ENCODE peak calls at places on chromosomes 12 and 14, in seven cellular contexts. One of them, this sample, is unnamed.

GRCh38 chr12:117018276-117018675 is 80.9 kb downstream of the TESC start:
- DNase-seq in stimulated activated CD8-positive, alpha-beta memory T cell treated with anti-CD3 and anti-CD28 coated beads, Interleukin-2, amount 100 ng/mL, for 1 hour: no peak
- DNase-seq in G401: peak; percentile 37
- DNase-seq in Kasumi-1: no peak
- DNase-seq in T-helper 17 cell: no peak
- DNase-seq in lung: no peak
- DNase-seq in GM18507: no peak
- DNase-seq in this sample: no peak

GRCh38 chr14:103502877-103503276 is 19.8 kb downstream of the CKB start:
- DNase-seq in lung: no peak
- DNase-seq in G401: no peak
- DNase-seq in Kasumi-1: no peak
- DNase-seq in stimulated activated CD8-positive, alpha-beta memory T cell treated with anti-CD3 and anti-CD28 coated beads, Interleukin-2, amount 100 ng/mL, for 1 hour: no peak
- DNase-seq in GM18507: no peak
- DNase-seq in T-helper 17 cell: no peak
- DNase-seq in this sample: no peak

GRCh38 chr14:104290756-104291122 is 152.4 kb downstream of the KIF26A start:
- DNase-seq in lung: no peak
- DNase-seq in GM18507: no peak
- DNase-seq in stimulated activated CD8-positive, alpha-beta memory T cell treated with anti-CD3 and anti-CD28 coated beads, Interleukin-2, amount 100 ng/mL, for 1 hour: no peak
- DNase-seq in T-helper 17 cell: no peak
- DNase-seq in Kasumi-1: no peak
- DNase-seq in G401: no peak
- DNase-seq in this sample: no peak

GRCh38 chr12:51678086-51678724 is 87.2 kb downstream of the SCN8A start:
- DNase-seq in Kasumi-1: peak; percentile 75
- DNase-seq in G401: peak; percentile 55
- DNase-seq in lung: no peak
- DNase-seq in T-helper 17 cell: no peak
- DNase-seq in stimulated activated CD8-positive, alpha-beta memory T cell treated with anti-CD3 and anti-CD28 coated beads, Interleukin-2, amount 100 ng/mL, for 1 hour: no peak
- DNase-seq in GM18507: peak; percentile 29
- DNase-seq in this sample: peak; percentile 66

GRCh38 chr14:62144863-62145262 is 382.6 kb downstream of the SNAPC1 start:
- DNase-seq in stimulated activated CD8-positive, alpha-beta memory T cell treated with anti-CD3 and anti-CD28 coated beads, Interleukin-2, amount 100 ng/mL, for 1 hour: no peak
- DNase-seq in Kasumi-1: no peak
- DNase-seq in lung: no peak
- DNase-seq in T-helper 17 cell: no peak
- DNase-seq in GM18507: no peak
- DNase-seq in G401: no peak
- DNase-seq in this sample: no peak

GRCh38 chr12:118840399-118840798 is 140.9 kb upstream of the SRRM4 start:
- DNase-seq in lung: no peak
- DNase-seq in GM18507: no peak
- DNase-seq in G401: no peak
- DNase-seq in T-helper 17 cell: no peak
- DNase-seq in stimulated activated CD8-positive, alpha-beta memory T cell treated with anti-CD3 and anti-CD28 coated beads, Interleukin-2, amount 100 ng/mL, for 1 hour: no peak
- DNase-seq in Kasumi-1: peak; percentile 1
- DNase-seq in this sample: no peak

GRCh38 chr14:48970995-48971394 is 615.2 kb downstream of the RPS29 start:
- DNase-seq in T-helper 17 cell: no peak
- DNase-seq in lung: no peak
- DNase-seq in Kasumi-1: no peak
- DNase-seq in stimulated activated CD8-positive, alpha-beta memory T cell treated with anti-CD3 and anti-CD28 coated beads, Interleukin-2, amount 100 ng/mL, for 1 hour: no peak
- DNase-seq in G401: no peak
- DNase-seq in GM18507: no peak
- DNase-seq in this sample: no peak

GRCh38 chr14:55731881-55732498 is 152.0 kb downstream of the KTN1 start:
- DNase-seq in G401: no peak
- DNase-seq in T-helper 17 cell: no peak
- DNase-seq in lung: no peak
- DNase-seq in Kasumi-1: peak; percentile 35
- DNase-seq in GM18507: no peak
- DNase-seq in stimulated activated CD8-positive, alpha-beta memory T cell treated with anti-CD3 and anti-CD28 coated beads, Interleukin-2, amount 100 ng/mL, for 1 hour: no peak
- DNase-seq in this sample: peak; percentile 27

GRCh38 chr12:28172434-28173030 is 17.7 kb upstream of the CCDC91 start:
- DNase-seq in GM18507: no peak
- DNase-seq in stimulated activated CD8-positive, alpha-beta memory T cell treated with anti-CD3 and anti-CD28 coated beads, Interleukin-2, amount 100 ng/mL, for 1 hour: no peak
- DNase-seq in G401: no peak
- DNase-seq in T-helper 17 cell: no peak
- DNase-seq in Kasumi-1: peak; percentile 72
- DNase-seq in lung: no peak
- DNase-seq in this sample: peak; percentile 28

GRCh38 chr12:46371718-46372130 is 849 bp downstream of the SLC38A2 start:
- DNase-seq in stimulated activated CD8-positive, alpha-beta memory T cell treated with anti-CD3 and anti-CD28 coated beads, Interleukin-2, amount 100 ng/mL, for 1 hour: peak; percentile 27
- DNase-seq in T-helper 17 cell: peak; percentile 33
- DNase-seq in Kasumi-1: peak; percentile 52
- DNase-seq in GM18507: peak; percentile 32
- DNase-seq in G401: no peak
- DNase-seq in lung: peak; percentile 74
- DNase-seq in this sample: peak; percentile 61

GRCh38 chr12:65742481-65742971 is 81.8 kb upstream of the HMGA2 start:
- DNase-seq in stimulated activated CD8-positive, alpha-beta memory T cell treated with anti-CD3 and anti-CD28 coated beads, Interleukin-2, amount 100 ng/mL, for 1 hour: no peak
- DNase-seq in T-helper 17 cell: no peak
- DNase-seq in lung: no peak
- DNase-seq in GM18507: no peak
- DNase-seq in Kasumi-1: no peak
- DNase-seq in G401: no peak
- DNase-seq in this sample: no peak

GRCh38 chr14:92514844-92515509 is 1.4 kb downstream of the RIN3 start:
- DNase-seq in Kasumi-1: no peak
- DNase-seq in G401: no peak
- DNase-seq in T-helper 17 cell: no peak
- DNase-seq in stimulated activated CD8-positive, alpha-beta memory T cell treated with anti-CD3 and anti-CD28 coated beads, Interleukin-2, amount 100 ng/mL, for 1 hour: no peak
- DNase-seq in GM18507: no peak
- DNase-seq in lung: no peak
- DNase-seq in this sample: no peak

GRCh38 chr12:9615420-9616135 is 7.9 kb upstream of the KLRB1 start:
- DNase-seq in stimulated activated CD8-positive, alpha-beta memory T cell treated with anti-CD3 and anti-CD28 coated beads, Interleukin-2, amount 100 ng/mL, for 1 hour: no peak
- DNase-seq in G401: no peak
- DNase-seq in T-helper 17 cell: no peak
- DNase-seq in GM18507: no peak
- DNase-seq in Kasumi-1: peak; percentile 41
- DNase-seq in lung: no peak
- DNase-seq in this sample: peak; percentile 42

GRCh38 chr12:56084958-56085543 is 5.1 kb downstream of the ERBB3 start:
- DNase-seq in lung: no peak
- DNase-seq in GM18507: no peak
- DNase-seq in stimulated activated CD8-positive, alpha-beta memory T cell treated with anti-CD3 and anti-CD28 coated beads, Interleukin-2, amount 100 ng/mL, for 1 hour: no peak
- DNase-seq in Kasumi-1: peak; percentile 45
- DNase-seq in T-helper 17 cell: no peak
- DNase-seq in G401: peak; percentile 19
- DNase-seq in this sample: no peak

GRCh38 chr12:106759526-106760183 is 14.8 kb upstream of the RIC8B start:
- DNase-seq in lung: no peak
- DNase-seq in Kasumi-1: no peak
- DNase-seq in stimulated activated CD8-positive, alpha-beta memory T cell treated with anti-CD3 and anti-CD28 coated beads, Interleukin-2, amount 100 ng/mL, for 1 hour: no peak
- DNase-seq in GM18507: no peak
- DNase-seq in T-helper 17 cell: no peak
- DNase-seq in G401: no peak
- DNase-seq in this sample: no peak

GRCh38 chr14:64541261-64541970 is 875 bp downstream of the HSPA2 start:
- DNase-seq in Kasumi-1: no peak
- DNase-seq in T-helper 17 cell: peak; percentile 14
- DNase-seq in G401: no peak
- DNase-seq in stimulated activated CD8-positive, alpha-beta memory T cell treated with anti-CD3 and anti-CD28 coated beads, Interleukin-2, amount 100 ng/mL, for 1 hour: no peak
- DNase-seq in lung: no peak
- DNase-seq in GM18507: no peak
- DNase-seq in this sample: peak; percentile 32

GRCh38 chr12:62724947-62725447 is 210.0 kb downstream of the PPM1H start:
- DNase-seq in T-helper 17 cell: no peak
- DNase-seq in GM18507: no peak
- DNase-seq in Kasumi-1: peak; percentile 12
- DNase-seq in lung: peak; percentile 80
- DNase-seq in G401: peak; percentile 65
- DNase-seq in stimulated activated CD8-positive, alpha-beta memory T cell treated with anti-CD3 and anti-CD28 coated beads, Interleukin-2, amount 100 ng/mL, for 1 hour: no peak
- DNase-seq in this sample: no peak

GRCh38 chr12:90090929-90091651 is 382.5 kb upstream of the ATP2B1 start:
- DNase-seq in lung: peak; percentile 55
- DNase-seq in G401: no peak
- DNase-seq in T-helper 17 cell: no peak
- DNase-seq in Kasumi-1: no peak
- DNase-seq in GM18507: no peak
- DNase-seq in stimulated activated CD8-positive, alpha-beta memory T cell treated with anti-CD3 and anti-CD28 coated beads, Interleukin-2, amount 100 ng/mL, for 1 hour: no peak
- DNase-seq in this sample: no peak

GRCh38 chr12:69639400-69640016 is 28.8 kb upstream of the LRRC10 start:
- DNase-seq in G401: peak; percentile 41
- DNase-seq in Kasumi-1: peak; percentile 78
- DNase-seq in T-helper 17 cell: peak; percentile 38
- DNase-seq in lung: peak; percentile 58
- DNase-seq in GM18507: peak; percentile 52
- DNase-seq in stimulated activated CD8-positive, alpha-beta memory T cell treated with anti-CD3 and anti-CD28 coated beads, Interleukin-2, amount 100 ng/mL, for 1 hour: peak; percentile 14
- DNase-seq in this sample: peak; percentile 53

GRCh38 chr12:25276199-25276937 is 25.6 kb upstream of the KRAS start:
- DNase-seq in lung: peak; percentile 32
- DNase-seq in T-helper 17 cell: no peak
- DNase-seq in stimulated activated CD8-positive, alpha-beta memory T cell treated with anti-CD3 and anti-CD28 coated beads, Interleukin-2, amount 100 ng/mL, for 1 hour: no peak
- DNase-seq in GM18507: no peak
- DNase-seq in G401: no peak
- DNase-seq in Kasumi-1: peak; percentile 21
- DNase-seq in this sample: no peak